ENCODE peak calls at places on chromosomes 1 and 21, in ten cellular contexts. J is A549, A is H1, Z is spleen, B is Peyer's patch, D is GM12878, V is prostate gland, Y is uterus, Q is esophagus muscularis mucosa, H is esophagus squamous epithelium. T is an unnamed sample.

GRCh38 chr1:29783501-29784275 is 547.4 kb downstream of the PTPRU start:
- DNase-seq in Q (peak; percentile 85), B (no peak), J (no peak), Y (no peak), H (no peak), Z (peak; percentile 34), V (peak; percentile 1), D (no peak), A (no peak), T (no peak)

GRCh38 chr1:232322162-232322734 is 307.7 kb downstream of the SIPA1L2 start:
- DNase-seq in Z (no peak), Y (no peak), D (no peak), H (no peak), Q (no peak), J (no peak), A (no peak), V (no peak), B (no peak), T (no peak)

GRCh38 chr1:47434051-47434842 is 3.6 kb upstream of the FOXD2 start:
- DNase-seq in Z (no peak), A (no peak), J (no peak), Q (no peak), V (peak; percentile 74), B (no peak), Y (peak; percentile 32), D (no peak), H (no peak), T (peak; percentile 78)

GRCh38 chr1:117534995-117535467 is 70.8 kb upstream of the TENT5C start:
- DNase-seq in A (peak; percentile 34), H (no peak), B (no peak), Z (peak; percentile 63), Q (no peak), J (peak; percentile 5), V (peak; percentile 58), Y (peak; percentile 20), D (peak; percentile 28), T (peak; percentile 62)

GRCh38 chr1:61299468-61299867 is 217.1 kb downstream of the NFIA start:
- DNase-seq in B (no peak), V (peak; percentile 13), Y (no peak), Z (no peak), Q (no peak), A (no peak), J (no peak), D (no peak), H (no peak), T (peak; percentile 12)

GRCh38 chr1:1069711-1070676 is 4.1 kb downstream of the RNF223 start:
- DNase-seq in Y (no peak), B (peak; percentile 42), V (no peak), J (no peak), H (no peak), Z (peak; percentile 89), A (no peak), Q (no peak), D (no peak), T (no peak)

GRCh38 chr1:31203215-31203614 is 36.5 kb downstream of the NKAIN1 start:
- DNase-seq in Z (no peak), J (no peak), D (no peak), H (no peak), V (no peak), Q (no peak), Y (no peak), B (no peak), A (no peak), T (no peak)

GRCh38 chr1:99963041-99963795 is 6.6 kb upstream of the SLC35A3 start:
- DNase-seq in J (no peak), B (no peak), Z (no peak), H (no peak), D (no peak), V (no peak), Q (no peak), A (no peak), Y (no peak), T (no peak)

DNA sequence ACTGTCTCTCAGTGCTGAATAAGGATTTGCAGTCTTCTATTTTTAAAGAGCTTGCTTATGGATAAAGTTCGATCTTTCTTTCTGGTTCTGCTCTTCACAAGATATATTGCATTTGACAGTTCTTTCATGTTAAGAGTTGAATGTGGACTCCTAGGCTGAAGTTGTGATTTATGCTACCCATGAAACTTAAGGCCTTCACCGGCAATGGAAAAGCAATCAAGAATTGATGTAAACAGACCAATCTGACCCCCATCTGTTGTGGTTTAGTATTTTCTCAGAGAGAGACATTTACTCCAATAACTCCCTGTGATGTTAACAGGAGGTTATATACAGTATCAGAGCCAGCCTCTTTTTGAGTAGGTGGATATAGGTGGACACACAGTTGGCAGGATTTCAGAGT is 165.8 kb downstream of the PAPPA2 start:
- DNase-seq in D (no peak), V (no peak), H (no peak), J (no peak), B (no peak), Z (no peak), Y (no peak), A (no peak), Q (no peak), T (no peak)
- H3K4me3 ChIP-seq in D (no peak overlapping the region), V (no peak overlapping the region), H (no peak overlapping the region), J (no peak overlapping the region), B (no peak overlapping the region), Z (no peak overlapping the region), Y (no peak overlapping the region), A (no peak overlapping the region), Q (no peak overlapping the region), T (no peak overlapping the region)

GRCh38 chr21:33324311-33325221 is at the start of gene IFNAR1:
- DNase-seq in V (peak; percentile 97), B (peak; percentile 99), A (peak; percentile 91), Q (peak; percentile 100), J (peak; percentile 73), H (peak; percentile 97), Y (peak; percentile 99), Z (peak; percentile 100), D (peak; percentile 91), T (peak; percentile 99)

GRCh38 chr21:33327792-33328433 is 3.1 kb downstream of the IFNAR1 start:
- DNase-seq in Q (no peak), B (no peak), Y (no peak), H (no peak), Z (no peak), A (no peak), D (no peak), V (no peak), J (no peak), T (no peak)

GRCh38 chr21:33327326-33327725 is 2.6 kb downstream of the IFNAR1 start:
- DNase-seq in Z (no peak), Y (no peak), D (no peak), A (no peak), H (no peak), Q (no peak), V (no peak), B (no peak), J (no peak), T (no peak)

GRCh38 chr21:33330726-33331125 is 6.0 kb downstream of the IFNAR1 start:
- DNase-seq in J (no peak), Q (no peak), H (no peak), D (no peak), Y (no peak), Z (no peak), B (no peak), A (no peak), V (no peak), T (no peak)

GRCh38 chr21:33325222-33326067 is 675 bp downstream of the IFNAR1 start:
- DNase-seq in B (peak; percentile 72), Z (peak; percentile 92), A (no peak), J (peak; percentile 28), Q (peak; percentile 94), Y (peak; percentile 74), H (no peak), D (no peak), V (peak; percentile 65), T (peak; percentile 83)
- TF ChIP-seq POLR2A in B (no peak), Z (peak; percentile 11), A (no peak), J (no peak), Q (no peak), Y (no peak), H (no peak), D (no peak), V (no peak), T (peak; percentile 64)

GRCh38 chr1:152349611-152350010 is 10.2 kb downstream of the FLG2 start:
- DNase-seq in A (no peak), H (no peak), B (no peak), V (no peak), Y (no peak), Q (no peak), Z (no peak), J (no peak), D (no peak), T (no peak)

GRCh38 chr1:152344463-152344862 is 15.3 kb downstream of the FLG2 start:
- DNase-seq in Y (no peak), V (no peak), Q (no peak), B (no peak), H (no peak), J (no peak), Z (no peak), D (no peak), A (no peak), T (no peak)

GRCh38 chr1:152347116-152347728 is 12.6 kb downstream of the FLG2 start:
- DNase-seq in V (peak; percentile 54), Y (no peak), Q (no peak), A (no peak), H (no peak), J (peak; percentile 13), D (peak; percentile 9), Z (no peak), B (peak; percentile 27), T (peak; percentile 48)

DNA sequence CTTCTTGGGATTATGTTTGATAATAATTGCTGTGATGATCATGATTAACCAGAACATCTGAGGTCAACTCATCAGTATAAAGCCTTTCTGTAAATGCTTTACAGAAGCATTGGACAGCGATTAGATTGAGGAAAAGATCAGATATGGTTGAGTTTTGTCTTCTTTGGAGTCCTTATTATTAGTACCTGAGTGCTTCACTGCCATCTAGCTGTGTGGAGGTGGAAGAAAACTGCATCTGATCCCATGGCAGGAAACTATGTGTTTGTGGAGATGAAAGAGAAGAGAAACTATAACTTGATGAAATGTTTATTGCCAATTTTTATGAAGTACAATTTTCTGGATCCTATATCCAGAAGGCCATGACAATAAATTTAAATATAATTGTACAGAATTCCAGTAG is 11.4 kb downstream of the FLG2 start:
- DNase-seq in B (no peak), A (no peak), Y (no peak), H (no peak), D (no peak), V (no peak), J (no peak), Q (no peak), Z (no peak), T (no peak)
- H3K9me3 ChIP-seq in B (no peaks in the 10 kb centered on the region), A (peaks cover 61% of the 10 kb centered on the region), Y (no peaks in the 10 kb centered on the region), H (no peaks in the 10 kb centered on the region), D (no peaks in the 10 kb centered on the region), V (no peaks in the 10 kb centered on the region), J (no peaks in the 10 kb centered on the region), Q (no peaks in the 10 kb centered on the region), Z (no peaks in the 10 kb centered on the region), T (no peaks in the 10 kb centered on the region)

GRCh38 chr1:170664828-170665617 is 1.1 kb downstream of the PRRX1 start:
- DNase-seq in Y (peak; percentile 51), A (no peak), B (no peak), V (no peak), Z (no peak), Q (no peak), H (no peak), J (no peak), D (no peak), T (peak; percentile 47)

GRCh38 chr1:170663441-170664282 is at the start of gene PRRX1:
- DNase-seq in J (no peak), A (no peak), V (no peak), Z (no peak), Q (no peak), H (no peak), D (no peak), B (no peak), Y (peak; percentile 78), T (no peak)

GRCh38 chr1:170664283-170664827 is 424 bp downstream of the PRRX1 start:
- DNase-seq in A (no peak), D (no peak), J (peak; percentile 38), Y (no peak), Q (peak; percentile 92), V (no peak), Z (peak; percentile 67), B (no peak), H (no peak), T (no peak)

GRCh38 chr1:170666661-170667060 is 2.7 kb downstream of the PRRX1 start:
- DNase-seq in D (no peak), V (no peak), H (no peak), A (no peak), Y (peak; percentile 51), B (no peak), J (no peak), Q (no peak), Z (no peak), T (no peak)

DNA sequence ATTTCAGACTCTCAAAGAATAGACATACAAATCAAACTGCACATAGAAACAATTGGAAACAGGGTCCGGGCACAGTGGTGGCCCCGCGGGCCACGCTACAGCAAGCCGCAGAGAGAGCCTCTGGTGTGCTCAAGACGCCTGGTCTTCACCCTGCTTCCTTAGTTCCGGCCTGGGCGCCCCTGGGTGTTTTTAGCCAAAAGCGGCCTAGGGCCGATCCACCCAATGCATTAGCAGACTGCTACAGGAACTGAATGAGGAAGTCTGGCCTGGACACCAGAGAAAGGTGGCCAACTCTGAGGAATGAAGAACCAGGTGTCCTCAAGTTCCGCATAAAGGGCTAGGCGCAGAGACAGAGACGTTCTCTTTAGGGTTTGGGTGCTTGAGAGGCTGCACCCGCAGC is 1.7 kb downstream of the PRRX1 start:
- DNase-seq in Z (no peak), Q (no peak), V (no peak), Y (peak; percentile 48), H (no peak), J (no peak), A (no peak), D (no peak), B (no peak), T (no peak)
- H3K4me3 ChIP-seq in Z (no peak overlapping the region), Q (peak overlapping the region; percentile 73), V (no peak overlapping the region), Y (peak overlapping the region; percentile 88), H (no peak overlapping the region), J (no peak overlapping the region), A (no peak overlapping the region), D (no peak overlapping the region), B (no peak overlapping the region), T (no peak overlapping the region)